ENCODE peak calls at places on chromosomes 1 and 21, in eight cellular contexts. W is spleen, R is breast epithelium, E is stomach, N is sigmoid colon, D is suprapubic skin, Z is prostate gland, M is SK-N-SH. S is an unnamed sample.

GRCh38 chr1:207890136-207890738 is 20.7 kb downstream of the CD34 start:
- DNase-seq in W (peak; percentile 80), R (peak; percentile 75), E (peak; percentile 66), N (peak; percentile 92), D (peak; percentile 86), Z (no peak), M (no peak), S (peak; percentile 38)

GRCh38 chr1:40316595-40317393 is at the start of gene COL9A2:
- DNase-seq in W (peak; percentile 93), R (peak; percentile 41), E (peak; percentile 54), N (no peak), D (no peak), Z (no peak), M (peak; percentile 85), S (peak; percentile 66)

GRCh38 chr1:44594871-44595735 is 79.2 kb downstream of the TMEM53 start:
- DNase-seq in W (peak; percentile 94), R (peak; percentile 28), E (peak; percentile 84), N (peak; percentile 82), D (peak; percentile 78), Z (peak; percentile 69), M (peak; percentile 92), S (peak; percentile 85)

GRCh38 chr1:117656202-117656641 is 50.4 kb downstream of the TENT5C start:
- DNase-seq in W (peak; percentile 87), R (peak; percentile 23), E (peak; percentile 48), N (no peak), D (no peak), Z (no peak), M (no peak), S (peak; percentile 76)

GRCh38 chr1:226097866-226098625 is 35.5 kb downstream of the H3-3A start:
- DNase-seq in W (peak; percentile 30), R (no peak), E (no peak), N (no peak), D (no peak), Z (no peak), M (no peak), S (no peak)

GRCh38 chr1:165637427-165637826 is 6.4 kb downstream of the MGST3 start:
- DNase-seq in W (no peak), R (no peak), E (no peak), N (no peak), D (no peak), Z (no peak), M (no peak), S (peak; percentile 22)

GRCh38 chr21:15367061-15367626 is 302.3 kb upstream of the NRIP1 start:
- DNase-seq in W (no peak), R (no peak), E (no peak), N (no peak), D (no peak), Z (no peak), M (no peak), S (no peak)

GRCh38 chr1:44616991-44617702 is 57.1 kb downstream of the TMEM53 start:
- DNase-seq in W (peak; percentile 54), R (no peak), E (no peak), N (peak; percentile 78), D (no peak), Z (no peak), M (peak; percentile 71), S (peak; percentile 26)

GRCh38 chr1:42931911-42932422 is 26.7 kb downstream of the SLC2A1 start:
- DNase-seq in W (peak; percentile 97), R (peak; percentile 71), E (peak; percentile 83), N (peak; percentile 70), D (peak; percentile 81), Z (peak; percentile 69), M (no peak), S (peak; percentile 91)

GRCh38 chr1:202282596-202283283 is 59.0 kb downstream of the UBE2T start:
- DNase-seq in W (peak; percentile 51), R (peak; percentile 46), E (no peak), N (no peak), D (no peak), Z (no peak), M (no peak), S (no peak)

DNA sequence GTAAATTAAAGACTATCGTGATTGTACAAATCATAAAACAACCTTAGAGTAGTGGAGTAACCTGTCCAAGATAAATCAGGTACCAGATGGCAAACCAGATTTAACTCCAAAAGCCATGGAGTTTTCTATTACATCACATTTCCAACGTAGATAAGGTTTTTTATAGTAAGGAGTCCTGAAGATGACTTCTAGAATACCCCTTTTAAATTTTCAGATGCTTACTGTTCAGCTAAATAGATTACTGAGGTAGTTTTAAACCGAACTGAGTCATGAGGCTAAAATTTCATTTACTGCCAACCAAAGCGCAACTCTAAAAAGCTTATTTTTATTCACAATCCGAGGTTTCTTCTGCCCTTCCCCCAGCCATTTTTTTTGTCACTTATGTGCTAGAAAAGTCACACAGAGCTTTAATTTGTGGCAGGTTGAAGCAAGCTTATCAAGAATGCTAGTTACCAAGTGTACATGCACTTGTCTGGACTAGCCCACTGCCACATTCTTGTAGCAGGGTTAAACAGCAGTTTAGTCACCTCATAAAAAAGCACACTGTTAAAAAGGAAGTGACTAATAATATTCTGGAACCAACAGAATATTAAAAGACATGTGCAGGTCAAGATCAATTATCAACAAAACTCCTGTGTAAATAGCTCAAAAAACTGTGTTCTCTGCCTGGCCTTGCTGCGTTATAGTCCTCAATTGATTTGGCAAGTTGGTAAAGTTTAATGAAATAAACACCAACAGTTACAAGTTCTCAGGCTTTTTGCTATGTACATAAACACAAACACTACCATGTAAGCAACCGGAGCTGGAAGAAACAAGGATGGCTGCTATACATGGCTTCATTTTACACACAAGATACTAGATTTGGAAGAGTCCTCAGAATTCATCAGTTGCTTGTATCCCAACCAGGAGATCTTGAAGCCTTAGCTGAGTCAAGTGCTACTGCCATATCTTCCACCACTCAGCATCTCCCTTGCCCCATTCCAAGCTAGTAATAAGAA is 180.3 kb upstream of the DMRTA2 start:
- DNase-seq in W (no peak), R (peak; percentile 51), E (no peak), N (no peak), D (no peak), Z (peak; percentile 80), M (no peak), S (no peak)
- H3K27ac ChIP-seq in W (no peak overlapping the region), R (peak overlapping the region; percentile 65), E (no peak overlapping the region), N (no peak overlapping the region), D (no peak overlapping the region), Z (peak overlapping the region; percentile 24), M (peak overlapping the region; percentile 80), S (no peak overlapping the region)

GRCh38 chr1:2952992-2953391 is 68.3 kb upstream of the ACTRT2 start:
- DNase-seq in W (peak; percentile 23), R (no peak), E (no peak), N (peak; percentile 52), D (peak; percentile 11), Z (no peak), M (no peak), S (no peak)
- H3K4me3 ChIP-seq in W (no peak overlapping the region), R (no peak overlapping the region), E (no peak overlapping the region), N (no peak overlapping the region), D (no peak overlapping the region), Z (no peak overlapping the region), M (no peak overlapping the region), S (no peak overlapping the region)

GRCh38 chr1:25487628-25488027 is 55.8 kb upstream of the LDLRAP1 start:
- DNase-seq in W (no peak), R (no peak), E (no peak), N (no peak), D (no peak), Z (no peak), M (peak; percentile 37), S (no peak)
- TF ChIP-seq POLR2AphosphoS5 in W (no peak), R (no peak), E (no peak), N (no peak), D (no peak), Z (no peak), M (no peak), S (no peak)

DNA sequence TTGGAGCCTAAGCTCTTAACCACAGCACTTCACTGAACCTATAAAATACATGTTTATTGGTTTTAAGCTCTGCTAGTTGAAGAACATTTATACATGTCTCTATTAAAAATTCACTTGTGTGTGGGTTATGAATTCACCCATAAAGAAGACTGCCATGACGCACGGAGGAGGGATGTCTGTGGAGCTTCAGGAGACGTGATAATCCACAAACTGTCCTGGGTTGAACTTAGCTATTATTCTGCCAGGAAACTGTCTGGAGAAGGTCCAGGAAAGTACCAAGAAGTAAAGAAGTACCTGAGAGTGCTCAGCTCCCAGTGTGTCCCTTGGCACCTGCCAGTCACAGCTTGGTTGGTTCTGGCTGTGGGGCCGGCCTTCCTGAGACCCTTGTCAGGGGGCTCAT is 56.3 kb downstream of the DDR2 start:
- DNase-seq in W (no peak), R (no peak), E (no peak), N (peak; percentile 94), D (no peak), Z (peak; percentile 61), M (no peak), S (peak; percentile 28)
- H3K27ac ChIP-seq in W (no peak overlapping the region), R (peak overlapping the region; percentile 25), E (peak overlapping the region; percentile 79), N (peak overlapping the region; percentile 78), D (peak overlapping the region; percentile 24), Z (peak overlapping the region; percentile 16), M (peak overlapping the region; percentile 97), S (peak overlapping the region; percentile 61)

GRCh38 chr1:244361764-244362473 is 89.8 kb downstream of the ADSS2 start:
- DNase-seq in W (no peak), R (no peak), E (no peak), N (no peak), D (no peak), Z (peak; percentile 24), M (no peak), S (no peak)
- H3K4me3 ChIP-seq in W (no peak overlapping the region), R (peak overlapping the region; percentile 49), E (no peak overlapping the region), N (no peak overlapping the region), D (no peak overlapping the region), Z (peak overlapping the region; percentile 5), M (peak overlapping the region; percentile 13), S (no peak overlapping the region)